ENCODE peak calls at places on chromosomes 4 and X, in nine cellular contexts. K is activated CD4-positive, CD25-positive, alpha-beta regulatory T cell treated with anti-CD3 and anti-CD28 coated beads, Interleukin-2, amount 50 U/mL, for 72 hours; X is nephron progenitor cell; M is AG09309; C is midbrain; B is sigmoid colon; S is GM04504; Q is naive thymus-derived CD8-positive, alpha-beta T cell; L is activated CD8-positive, alpha-beta memory T cell treated with anti-CD3 and anti-CD28 coated beads, Interleukin-2, amount 50 U/mL, for 4 hours. V is an unnamed sample.

GRCh38 chr4:39763714-39764572 is 66.0 kb downstream of the UBE2K start:
- DNase-seq in K (no peak), X (no peak), M (no peak), C (no peak), B (no peak), S (no peak), Q (no peak), L (no peak), V (no peak)

GRCh38 chrX:7263330-7263729 is 115.4 kb upstream of the PUDP start:
- DNase-seq in K (no peak), X (no peak), M (no peak), C (no peak), B (no peak), S (no peak), Q (no peak), L (no peak), V (no peak)

GRCh38 chr4:98961770-98962169 is 32.8 kb upstream of the EIF4E start:
- DNase-seq in K (no peak), X (no peak), M (no peak), C (no peak), B (no peak), S (no peak), Q (no peak), L (no peak), V (no peak)

GRCh38 chr4:74395633-74396032 is 30.7 kb downstream of the EREG start:
- DNase-seq in K (no peak), X (no peak), M (no peak), C (no peak), B (no peak), S (no peak), Q (no peak), L (no peak), V (no peak)

GRCh38 chrX:54246866-54247265 is 63.8 kb upstream of the FAM120C start:
- DNase-seq in K (no peak), X (no peak), M (no peak), C (no peak), B (no peak), S (no peak), Q (no peak), L (no peak), V (no peak)

GRCh38 chr4:10611673-10612072 is 72.9 kb downstream of the CLNK start:
- DNase-seq in K (no peak), X (no peak), M (peak; percentile 24), C (no peak), B (no peak), S (no peak), Q (no peak), L (no peak), V (peak; percentile 27)

GRCh38 chrX:69501433-69501832 is 2.7 kb upstream of the NALF2 start:
- DNase-seq in K (no peak), X (peak; percentile 45), M (no peak), C (peak; percentile 2), B (no peak), S (no peak), Q (no peak), L (no peak), V (no peak)

GRCh38 chr4:152352645-152353116 is 183.2 kb downstream of the FBXW7 start:
- DNase-seq in K (no peak), X (peak; percentile 63), M (peak; percentile 95), C (peak; percentile 51), B (peak; percentile 85), S (peak; percentile 95), Q (peak; percentile 13), L (peak; percentile 22), V (peak; percentile 77)

GRCh38 chr4:112214397-112215264 is 17.0 kb upstream of the AP1AR start:
- DNase-seq in K (no peak), X (no peak), M (no peak), C (peak; percentile 2), B (no peak), S (no peak), Q (no peak), L (no peak), V (no peak)

GRCh38 chrX:63506320-63506719 is 155.2 kb upstream of the SPIN4 start:
- DNase-seq in K (no peak), X (no peak), M (no peak), C (peak; percentile 8), B (no peak), S (no peak), Q (no peak), L (no peak), V (peak; percentile 16)

GRCh38 chr4:147094228-147094627 is 148.6 kb upstream of the TTC29 start:
- DNase-seq in K (no peak), X (no peak), M (no peak), C (no peak), B (no peak), S (no peak), Q (no peak), L (no peak), V (no peak)

GRCh38 chrX:40152706-40153334 is 55.1 kb upstream of the BCOR start:
- DNase-seq in K (no peak), X (peak; percentile 39), M (no peak), C (peak; percentile 44), B (peak; percentile 77), S (no peak), Q (no peak), L (no peak), V (no peak)

GRCh38 chr4:159283697-159284492 is 181.0 kb downstream of the RAPGEF2 start:
- DNase-seq in K (no peak), X (no peak), M (no peak), C (no peak), B (no peak), S (peak; percentile 25), Q (no peak), L (no peak), V (no peak)

GRCh38 chr4:151184523-151185458 is 85.4 kb downstream of the RPS3A start:
- DNase-seq in K (no peak), X (no peak), M (peak; percentile 20), C (no peak), B (no peak), S (no peak), Q (no peak), L (no peak), V (no peak)

GRCh38 chr4:10178763-10179162 is 62.2 kb upstream of the WDR1 start:
- DNase-seq in K (no peak), X (no peak), M (no peak), C (no peak), B (no peak), S (no peak), Q (no peak), L (no peak), V (no peak)

GRCh38 chr4:168919706-168920324 is 90.2 kb downstream of the CBR4 start:
- DNase-seq in K (no peak), X (no peak), M (no peak), C (no peak), B (no peak), S (no peak), Q (no peak), L (no peak), V (no peak)

GRCh38 chr4:184156169-184156568 is 61.5 kb downstream of the ENPP6 start:
- DNase-seq in K (no peak), X (no peak), M (no peak), C (no peak), B (peak; percentile 71), S (no peak), Q (no peak), L (no peak), V (no peak)

GRCh38 chr4:108433832-108434231 is 186.5 kb upstream of the RPL34 start:
- DNase-seq in K (no peak), X (no peak), M (peak; percentile 7), C (no peak), B (no peak), S (peak; percentile 17), Q (no peak), L (peak; percentile 25), V (peak; percentile 23)

GRCh38 chr4:105092356-105092755 is 54.3 kb upstream of the TET2 start:
- DNase-seq in K (no peak), X (no peak), M (peak; percentile 41), C (no peak), B (no peak), S (peak; percentile 82), Q (no peak), L (no peak), V (no peak)

GRCh38 chr4:60780874-60781273 is 419.3 kb upstream of the ADGRL3 start:
- DNase-seq in K (no peak), X (no peak), M (no peak), C (no peak), B (no peak), S (no peak), Q (no peak), L (no peak), V (no peak)

GRCh38 chrX:9919632-9920172 is 47.5 kb upstream of the CLDN34 start:
- DNase-seq in K (no peak), X (no peak), M (no peak), C (no peak), B (no peak), S (no peak), Q (no peak), L (no peak), V (no peak)

GRCh38 chrX:23864719-23865349 is 42.9 kb downstream of the APOO start:
- DNase-seq in K (no peak), X (no peak), M (no peak), C (no peak), B (no peak), S (no peak), Q (no peak), L (no peak), V (no peak)

GRCh38 chr4:54913751-54914526 is 211.5 kb downstream of the KDR start:
- DNase-seq in K (no peak), X (no peak), M (no peak), C (no peak), B (no peak), S (no peak), Q (no peak), L (no peak), V (no peak)

GRCh38 chr4:1177274-1178141 is 5.1 kb upstream of the SPON2 start:
- DNase-seq in K (no peak), X (no peak), M (no peak), C (no peak), B (peak; percentile 63), S (no peak), Q (no peak), L (peak; percentile 56), V (no peak)

GRCh38 chr4:166501941-166502382 is 628.9 kb downstream of the TLL1 start:
- DNase-seq in K (no peak), X (peak; percentile 53), M (no peak), C (no peak), B (no peak), S (no peak), Q (no peak), L (no peak), V (no peak)

GRCh38 chr4:40713798-40714197 is 36.0 kb upstream of the NSUN7 start:
- DNase-seq in K (no peak), X (no peak), M (no peak), C (no peak), B (no peak), S (no peak), Q (no peak), L (no peak), V (no peak)

GRCh38 chr4:186719925-186720694 is 3.5 kb downstream of the FAT1 start:
- DNase-seq in K (no peak), X (no peak), M (no peak), C (no peak), B (no peak), S (no peak), Q (no peak), L (no peak), V (no peak)